ENCODE peak calls at places on chromosome 18, in four cellular contexts. A is IMR-90, Y is H1, Q is mesendoderm. G is an unnamed sample.

GRCh38 chr18:9987931-9988330 is 74.1 kb downstream of the VAPA start:
- DNase-seq in Y (no peak), A (no peak), Q (no peak), G (no peak)

GRCh38 chr18:7383336-7383980 is 152.6 kb downstream of the LRRC30 start:
- DNase-seq in Q (no peak), Y (no peak), A (no peak), G (no peak)

GRCh38 chr18:42882146-42882545 is 233.3 kb downstream of the RIT2 start:
- DNase-seq in A (no peak), Q (no peak), Y (no peak), G (no peak)

GRCh38 chr18:37107748-37108522 is 279.0 kb downstream of the KIAA1328 start:
- DNase-seq in Q (no peak), Y (no peak), A (no peak), G (no peak)

GRCh38 chr18:21129586-21130216 is 18.1 kb upstream of the ROCK1 start:
- DNase-seq in Q (no peak), Y (no peak), A (peak), G (no peak)

GRCh38 chr18:63132819-63133200 is 186.8 kb downstream of the BCL2 start:
- DNase-seq in Q (no peak), A (no peak), Y (no peak), G (no peak)

GRCh38 chr18:54023471-54023870 is 201.0 kb downstream of the MBD2 start:
- DNase-seq in A (no peak), Y (no peak), Q (no peak), G (no peak)

GRCh38 chr18:54444309-54444914 is 86.7 kb downstream of the C18orf54 start:
- DNase-seq in A (peak), Y (peak), Q (peak), G (peak)

GRCh38 chr18:47316924-47317323 is 65.5 kb upstream of the SKOR2 start:
- DNase-seq in Y (no peak), Q (no peak), A (no peak), G (no peak)

GRCh38 chr18:70450658-70451253 is 161.9 kb downstream of the SOCS6 start:
- DNase-seq in A (peak), Y (no peak), Q (no peak), G (no peak)

GRCh38 chr18:31632356-31632755 is 40.7 kb downstream of the TTR start:
- DNase-seq in Y (no peak), A (no peak), Q (no peak), G (no peak)

GRCh38 chr18:22683196-22683676 is 249.9 kb upstream of the RBBP8 start:
- DNase-seq in Y (no peak), Q (no peak), A (peak), G (no peak)

DNA sequence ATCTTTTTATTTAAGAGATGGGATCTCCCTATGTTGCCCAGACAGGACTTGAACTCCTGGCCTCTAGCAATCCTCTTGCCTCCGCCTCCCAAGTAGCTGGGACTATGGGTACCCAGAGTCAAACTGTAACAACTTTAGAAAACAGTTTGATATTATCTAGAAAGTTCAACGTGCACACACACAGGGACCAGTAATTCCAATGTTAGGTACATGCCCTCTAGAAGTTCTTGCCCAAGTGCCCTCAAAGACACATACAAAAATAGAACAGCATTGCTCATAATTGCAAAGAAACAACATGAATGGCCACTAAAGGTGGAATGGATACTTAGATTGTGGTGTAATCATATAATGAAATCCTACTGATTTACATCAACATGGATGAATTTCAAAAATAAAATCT is 12.6 kb upstream of the LPIN2 start:
- DNase-seq in A (no peak), Q (no peak), Y (no peak), G (no peak)
- H3K56ac ChIP-seq in A (no peak), Q (no peak), Y (no peak), G (no peak)

GRCh38 chr18:78737006-78737915 is 242.4 kb upstream of the SALL3 start:
- DNase-seq in Q (no peak), Y (no peak), A (no peak), G (peak)
- H3K18ac ChIP-seq in Q (no peak), Y (no peak), A (no peak), G (no peak)

GRCh38 chr18:46196627-46197243 is 92.5 kb downstream of the HAUS1 start:
- DNase-seq in Q (peak), A (peak), Y (no peak), G (no peak)
- H3K56ac ChIP-seq in Q (no peak), A (no peak), Y (no peak), G (no peak)

GRCh38 chr18:48996901-48997463 is 46.2 kb upstream of the SMAD7 start:
- DNase-seq in Y (no peak), A (peak), Q (peak), G (no peak)
- H3K18ac ChIP-seq in Y (no peak), A (peak), Q (peak), G (no peak)

GRCh38 chr18:39053569-39053968 is 1488.0 kb upstream of the CELF4 start:
- DNase-seq in A (no peak), Y (no peak), Q (no peak), G (no peak)
- H3K56ac ChIP-seq in A (no peak), Y (no peak), Q (no peak), G (no peak)

G was measured in H9.